ENCODE peak calls at places on chromosome 1, in six cellular contexts. One of them, this sample, is unnamed.

GRCh38 chr1:247487057-247487456 is 29.2 kb upstream of the OR2B11 start:
- DNase-seq in left colon: no peak
- DNase-seq in activated naive CD4-positive, alpha-beta T cell treated with anti-CD3 and anti-CD28 coated beads, Interleukin-2, amount 10 ng/mL, durations not matched to agents 7 days and 5 days: peak; percentile 47
- DNase-seq in central memory CD8-positive, alpha-beta T cell: no peak
- DNase-seq in T-helper 2 cell: no peak
- DNase-seq in iPS-NIHi11: peak; percentile 66
- DNase-seq in this sample: peak; percentile 43

GRCh38 chr1:208951908-208952307 is 631.6 kb upstream of the CAMK1G start:
- DNase-seq in activated naive CD4-positive, alpha-beta T cell treated with anti-CD3 and anti-CD28 coated beads, Interleukin-2, amount 10 ng/mL, durations not matched to agents 7 days and 5 days: no peak
- DNase-seq in T-helper 2 cell: no peak
- DNase-seq in left colon: peak; percentile 36
- DNase-seq in iPS-NIHi11: no peak
- DNase-seq in central memory CD8-positive, alpha-beta T cell: no peak
- DNase-seq in this sample: no peak

GRCh38 chr1:90850925-90851710 is 134.0 kb upstream of the BARHL2 start:
- DNase-seq in iPS-NIHi11: peak; percentile 93
- DNase-seq in activated naive CD4-positive, alpha-beta T cell treated with anti-CD3 and anti-CD28 coated beads, Interleukin-2, amount 10 ng/mL, durations not matched to agents 7 days and 5 days: peak; percentile 80
- DNase-seq in T-helper 2 cell: peak; percentile 57
- DNase-seq in left colon: peak; percentile 72
- DNase-seq in central memory CD8-positive, alpha-beta T cell: peak; percentile 42
- DNase-seq in this sample: peak; percentile 88

GRCh38 chr1:68449901-68450300 is at the start of gene RPE65:
- DNase-seq in central memory CD8-positive, alpha-beta T cell: no peak
- DNase-seq in left colon: no peak
- DNase-seq in T-helper 2 cell: no peak
- DNase-seq in iPS-NIHi11: no peak
- DNase-seq in activated naive CD4-positive, alpha-beta T cell treated with anti-CD3 and anti-CD28 coated beads, Interleukin-2, amount 10 ng/mL, durations not matched to agents 7 days and 5 days: no peak
- DNase-seq in this sample: peak; percentile 47

GRCh38 chr1:7315946-7316345 is 455.1 kb upstream of the VAMP3 start:
- DNase-seq in central memory CD8-positive, alpha-beta T cell: no peak
- DNase-seq in activated naive CD4-positive, alpha-beta T cell treated with anti-CD3 and anti-CD28 coated beads, Interleukin-2, amount 10 ng/mL, durations not matched to agents 7 days and 5 days: no peak
- DNase-seq in left colon: no peak
- DNase-seq in T-helper 2 cell: no peak
- DNase-seq in iPS-NIHi11: no peak
- DNase-seq in this sample: no peak

GRCh38 chr1:64663654-64664053 is 81.2 kb upstream of the RAVER2 start:
- DNase-seq in left colon: no peak
- DNase-seq in T-helper 2 cell: no peak
- DNase-seq in central memory CD8-positive, alpha-beta T cell: no peak
- DNase-seq in activated naive CD4-positive, alpha-beta T cell treated with anti-CD3 and anti-CD28 coated beads, Interleukin-2, amount 10 ng/mL, durations not matched to agents 7 days and 5 days: peak; percentile 38
- DNase-seq in iPS-NIHi11: peak; percentile 30
- DNase-seq in this sample: no peak

GRCh38 chr1:185480545-185480944 is 163.5 kb upstream of the IVNS1ABP start:
- DNase-seq in left colon: no peak
- DNase-seq in T-helper 2 cell: no peak
- DNase-seq in central memory CD8-positive, alpha-beta T cell: no peak
- DNase-seq in activated naive CD4-positive, alpha-beta T cell treated with anti-CD3 and anti-CD28 coated beads, Interleukin-2, amount 10 ng/mL, durations not matched to agents 7 days and 5 days: no peak
- DNase-seq in iPS-NIHi11: no peak
- DNase-seq in this sample: no peak

GRCh38 chr1:192678099-192678498 is 42.2 kb downstream of the RGS13 start:
- DNase-seq in iPS-NIHi11: no peak
- DNase-seq in T-helper 2 cell: no peak
- DNase-seq in central memory CD8-positive, alpha-beta T cell: no peak
- DNase-seq in activated naive CD4-positive, alpha-beta T cell treated with anti-CD3 and anti-CD28 coated beads, Interleukin-2, amount 10 ng/mL, durations not matched to agents 7 days and 5 days: no peak
- DNase-seq in left colon: no peak
- DNase-seq in this sample: no peak

GRCh38 chr1:244647819-244648218 is 5.1 kb upstream of the DESI2 start:
- DNase-seq in activated naive CD4-positive, alpha-beta T cell treated with anti-CD3 and anti-CD28 coated beads, Interleukin-2, amount 10 ng/mL, durations not matched to agents 7 days and 5 days: no peak
- DNase-seq in iPS-NIHi11: no peak
- DNase-seq in left colon: no peak
- DNase-seq in T-helper 2 cell: no peak
- DNase-seq in central memory CD8-positive, alpha-beta T cell: no peak
- DNase-seq in this sample: no peak

GRCh38 chr1:20126041-20126805 is 6.9 kb upstream of the PLA2G2D start:
- DNase-seq in T-helper 2 cell: no peak
- DNase-seq in iPS-NIHi11: no peak
- DNase-seq in central memory CD8-positive, alpha-beta T cell: no peak
- DNase-seq in activated naive CD4-positive, alpha-beta T cell treated with anti-CD3 and anti-CD28 coated beads, Interleukin-2, amount 10 ng/mL, durations not matched to agents 7 days and 5 days: no peak
- DNase-seq in left colon: no peak
- DNase-seq in this sample: no peak

GRCh38 chr1:71196685-71197084 is 115.8 kb upstream of the ZRANB2 start:
- DNase-seq in iPS-NIHi11: peak; percentile 8
- DNase-seq in central memory CD8-positive, alpha-beta T cell: no peak
- DNase-seq in T-helper 2 cell: no peak
- DNase-seq in activated naive CD4-positive, alpha-beta T cell treated with anti-CD3 and anti-CD28 coated beads, Interleukin-2, amount 10 ng/mL, durations not matched to agents 7 days and 5 days: no peak
- DNase-seq in left colon: no peak
- DNase-seq in this sample: peak; percentile 54

GRCh38 chr1:23393706-23394105 is 24.1 kb upstream of the ZNF436 start:
- DNase-seq in T-helper 2 cell: no peak
- DNase-seq in iPS-NIHi11: no peak
- DNase-seq in central memory CD8-positive, alpha-beta T cell: no peak
- DNase-seq in left colon: peak; percentile 42
- DNase-seq in activated naive CD4-positive, alpha-beta T cell treated with anti-CD3 and anti-CD28 coated beads, Interleukin-2, amount 10 ng/mL, durations not matched to agents 7 days and 5 days: no peak
- DNase-seq in this sample: peak; percentile 94

GRCh38 chr1:43312638-43313515 is 12.1 kb downstream of the TIE1 start:
- DNase-seq in left colon: no peak
- DNase-seq in central memory CD8-positive, alpha-beta T cell: no peak
- DNase-seq in activated naive CD4-positive, alpha-beta T cell treated with anti-CD3 and anti-CD28 coated beads, Interleukin-2, amount 10 ng/mL, durations not matched to agents 7 days and 5 days: no peak
- DNase-seq in T-helper 2 cell: no peak
- DNase-seq in iPS-NIHi11: no peak
- DNase-seq in this sample: no peak

GRCh38 chr1:113391643-113392271 is 1.4 kb downstream of the MAGI3 start:
- DNase-seq in iPS-NIHi11: no peak
- DNase-seq in central memory CD8-positive, alpha-beta T cell: no peak
- DNase-seq in left colon: peak; percentile 36
- DNase-seq in activated naive CD4-positive, alpha-beta T cell treated with anti-CD3 and anti-CD28 coated beads, Interleukin-2, amount 10 ng/mL, durations not matched to agents 7 days and 5 days: peak; percentile 26
- DNase-seq in T-helper 2 cell: no peak
- DNase-seq in this sample: no peak

GRCh38 chr1:6200188-6200809 is 904 bp upstream of the RPL22 start:
- DNase-seq in left colon: no peak
- DNase-seq in central memory CD8-positive, alpha-beta T cell: no peak
- DNase-seq in T-helper 2 cell: no peak
- DNase-seq in activated naive CD4-positive, alpha-beta T cell treated with anti-CD3 and anti-CD28 coated beads, Interleukin-2, amount 10 ng/mL, durations not matched to agents 7 days and 5 days: no peak
- DNase-seq in iPS-NIHi11: no peak
- DNase-seq in this sample: no peak

GRCh38 chr1:38114231-38114630 is 67.6 kb upstream of the POU3F1 start:
- DNase-seq in activated naive CD4-positive, alpha-beta T cell treated with anti-CD3 and anti-CD28 coated beads, Interleukin-2, amount 10 ng/mL, durations not matched to agents 7 days and 5 days: no peak
- DNase-seq in iPS-NIHi11: no peak
- DNase-seq in T-helper 2 cell: no peak
- DNase-seq in left colon: no peak
- DNase-seq in central memory CD8-positive, alpha-beta T cell: no peak
- DNase-seq in this sample: peak; percentile 17

GRCh38 chr1:160778976-160779375 is 17.0 kb upstream of the LY9 start:
- DNase-seq in activated naive CD4-positive, alpha-beta T cell treated with anti-CD3 and anti-CD28 coated beads, Interleukin-2, amount 10 ng/mL, durations not matched to agents 7 days and 5 days: no peak
- DNase-seq in T-helper 2 cell: no peak
- DNase-seq in left colon: no peak
- DNase-seq in iPS-NIHi11: no peak
- DNase-seq in central memory CD8-positive, alpha-beta T cell: no peak
- DNase-seq in this sample: no peak

GRCh38 chr1:182955596-182956588 is 2.9 kb upstream of the SHCBP1L start:
- DNase-seq in left colon: no peak
- DNase-seq in T-helper 2 cell: no peak
- DNase-seq in central memory CD8-positive, alpha-beta T cell: no peak
- DNase-seq in iPS-NIHi11: no peak
- DNase-seq in activated naive CD4-positive, alpha-beta T cell treated with anti-CD3 and anti-CD28 coated beads, Interleukin-2, amount 10 ng/mL, durations not matched to agents 7 days and 5 days: no peak
- DNase-seq in this sample: peak; percentile 87

GRCh38 chr1:183331095-183331742 is 87.0 kb downstream of the NMNAT2 start:
- DNase-seq in central memory CD8-positive, alpha-beta T cell: no peak
- DNase-seq in iPS-NIHi11: peak; percentile 66
- DNase-seq in left colon: no peak
- DNase-seq in activated naive CD4-positive, alpha-beta T cell treated with anti-CD3 and anti-CD28 coated beads, Interleukin-2, amount 10 ng/mL, durations not matched to agents 7 days and 5 days: no peak
- DNase-seq in T-helper 2 cell: no peak
- DNase-seq in this sample: peak; percentile 59

GRCh38 chr1:224809613-224810012 is 119.9 kb upstream of the DNAH14 start:
- DNase-seq in central memory CD8-positive, alpha-beta T cell: no peak
- DNase-seq in activated naive CD4-positive, alpha-beta T cell treated with anti-CD3 and anti-CD28 coated beads, Interleukin-2, amount 10 ng/mL, durations not matched to agents 7 days and 5 days: no peak
- DNase-seq in left colon: no peak
- DNase-seq in iPS-NIHi11: no peak
- DNase-seq in T-helper 2 cell: no peak
- DNase-seq in this sample: no peak

GRCh38 chr1:182175340-182176068 is 114.0 kb upstream of the ZNF648 start:
- DNase-seq in activated naive CD4-positive, alpha-beta T cell treated with anti-CD3 and anti-CD28 coated beads, Interleukin-2, amount 10 ng/mL, durations not matched to agents 7 days and 5 days: no peak
- DNase-seq in central memory CD8-positive, alpha-beta T cell: no peak
- DNase-seq in left colon: peak; percentile 75
- DNase-seq in iPS-NIHi11: no peak
- DNase-seq in T-helper 2 cell: no peak
- DNase-seq in this sample: no peak

GRCh38 chr1:31510853-31511789 is 65.2 kb upstream of the TINAGL1 start:
- DNase-seq in central memory CD8-positive, alpha-beta T cell: no peak
- DNase-seq in T-helper 2 cell: no peak
- DNase-seq in left colon: peak; percentile 63
- DNase-seq in iPS-NIHi11: peak; percentile 55
- DNase-seq in activated naive CD4-positive, alpha-beta T cell treated with anti-CD3 and anti-CD28 coated beads, Interleukin-2, amount 10 ng/mL, durations not matched to agents 7 days and 5 days: no peak
- DNase-seq in this sample: no peak

This sample was measured in cardiac muscle cell.